ENCODE peak calls at places on chromosomes 13 and 19, in six cellular contexts. L, O, S, D, T and G are unnamed samples.

GRCh38 chr19:1567116-1567847 is 843 bp downstream of the MEX3D start:
- DNase-seq in L (no peak), O (peak; percentile 76), S (no peak), D (no peak), T (no peak), G (peak; percentile 49)

GRCh38 chr13:101942038-101942437 is 459.8 kb downstream of the FGF14 start:
- DNase-seq in L (no peak), O (peak; percentile 16), S (no peak), D (no peak), T (peak; percentile 36), G (no peak)

GRCh38 chr13:39394811-39395685 is 207.9 kb downstream of the LHFPL6 start:
- DNase-seq in L (no peak), O (no peak), S (peak; percentile 20), D (no peak), T (no peak), G (peak; percentile 28)

GRCh38 chr19:35205733-35206323 is 22.7 kb downstream of the FAM187B start:
- DNase-seq in L (no peak), O (no peak), S (no peak), D (no peak), T (no peak), G (no peak)

GRCh38 chr13:26529441-26529840 is 28.0 kb upstream of the WASF3 start:
- DNase-seq in L (no peak), O (peak; percentile 79), S (peak; percentile 56), D (no peak), T (peak; percentile 30), G (peak; percentile 52)

GRCh38 chr13:51797664-51798488 is 6.1 kb downstream of the DHRS12 start:
- DNase-seq in L (peak; percentile 56), O (peak; percentile 32), S (peak; percentile 58), D (peak; percentile 41), T (peak; percentile 23), G (peak; percentile 46)

GRCh38 chr19:48477696-48478338 is 8.6 kb downstream of the CYTH2 start:
- DNase-seq in L (no peak), O (no peak), S (no peak), D (no peak), T (no peak), G (no peak)

GRCh38 chr13:97659602-97660001 is 225.6 kb downstream of the RAP2A start:
- DNase-seq in L (no peak), O (peak; percentile 29), S (peak; percentile 42), D (no peak), T (no peak), G (no peak)

GRCh38 chr13:110685305-110685704 is 20.6 kb downstream of the CARS2 start:
- DNase-seq in L (no peak), O (no peak), S (no peak), D (no peak), T (no peak), G (no peak)

GRCh38 chr19:46813570-46814358 is 25.4 kb upstream of the SLC1A5 start:
- DNase-seq in L (no peak), O (peak; percentile 48), S (peak; percentile 61), D (no peak), T (no peak), G (peak; percentile 76)

GRCh38 chr19:55305491-55305890 is 19.6 kb downstream of the TMEM150B start:
- DNase-seq in L (peak; percentile 57), O (peak; percentile 58), S (peak; percentile 74), D (peak; percentile 16), T (no peak), G (no peak)

GRCh38 chr19:47097396-47098217 is 16.0 kb downstream of the ZC3H4 start:
- DNase-seq in L (no peak), O (no peak), S (no peak), D (no peak), T (no peak), G (peak; percentile 60)

GRCh38 chr19:49844138-49844740 is 6.7 kb upstream of the PTOV1 start:
- DNase-seq in L (no peak), O (no peak), S (no peak), D (no peak), T (no peak), G (no peak)

GRCh38 chr19:15812059-15812722 is 3.3 kb downstream of the OR10H1 start:
- DNase-seq in L (no peak), O (no peak), S (peak; percentile 5), D (peak; percentile 24), T (no peak), G (no peak)

GRCh38 chr19:19004144-19004543 is 29.2 kb downstream of the SUGP2 start:
- DNase-seq in L (no peak), O (no peak), S (no peak), D (no peak), T (no peak), G (no peak)

GRCh38 chr19:18594096-18594823 is 5.7 kb downstream of the REX1BD start:
- DNase-seq in L (peak; percentile 73), O (peak; percentile 95), S (peak; percentile 85), D (peak; percentile 53), T (no peak), G (peak; percentile 78)

GRCh38 chr13:43911283-43911682 is 31.6 kb downstream of the LACC1 start:
- DNase-seq in L (no peak), O (no peak), S (no peak), D (no peak), T (no peak), G (no peak)

GRCh38 chr13:39037410-39037879 is 444 bp downstream of the PROSER1 start:
- DNase-seq in L (no peak), O (no peak), S (no peak), D (no peak), T (no peak), G (no peak)

GRCh38 chr19:38869160-38869835 is 8.8 kb downstream of the RINL start:
- DNase-seq in L (no peak), O (no peak), S (no peak), D (no peak), T (no peak), G (peak; percentile 37)

GRCh38 chr19:18174983-18175382 is 1.4 kb downstream of the IFI30 start:
- DNase-seq in L (no peak), O (no peak), S (no peak), D (no peak), T (no peak), G (no peak)

GRCh38 chr19:33505823-33506222 is 15.8 kb downstream of the PEPD start:
- DNase-seq in L (no peak), O (no peak), S (no peak), D (no peak), T (no peak), G (no peak)

GRCh38 chr13:101919541-101920306 is 467.2 kb downstream of the ITGBL1 start:
- DNase-seq in L (no peak), O (peak; percentile 55), S (no peak), D (no peak), T (no peak), G (peak; percentile 39)

GRCh38 chr13:112761701-112762689 is 72.2 kb downstream of the ATP11A start:
- DNase-seq in L (no peak), O (no peak), S (no peak), D (no peak), T (no peak), G (peak; percentile 56)

GRCh38 chr13:46124531-46124966 is 19.7 kb upstream of the CPB2 start:
- DNase-seq in L (no peak), O (no peak), S (peak; percentile 6), D (no peak), T (no peak), G (no peak)

GRCh38 chr19:47675271-47675670 is 38.0 kb upstream of the EHD2 start:
- DNase-seq in L (no peak), O (no peak), S (no peak), D (no peak), T (no peak), G (no peak)

GRCh38 chr13:70964124-70964523 is 855.9 kb upstream of the KLHL1 start:
- DNase-seq in L (no peak), O (no peak), S (no peak), D (no peak), T (no peak), G (no peak)

GRCh38 chr19:28387507-28387906 is 825.4 kb downstream of the UQCRFS1 start:
- DNase-seq in L (no peak), O (no peak), S (no peak), D (no peak), T (no peak), G (no peak)

GRCh38 chr13:98141938-98142426 is 912 bp upstream of the FARP1 start:
- DNase-seq in L (no peak), O (no peak), S (peak; percentile 83), D (no peak), T (no peak), G (peak; percentile 39)

GRCh38 chr19:42683917-42684513 is 56.3 kb downstream of the PSG3 start:
- DNase-seq in L (no peak), O (peak; percentile 43), S (peak; percentile 34), D (no peak), T (peak; percentile 36), G (no peak)

GRCh38 chr19:41595258-41595889 is 19.4 kb downstream of the CEACAM21 start:
- DNase-seq in L (peak; percentile 58), O (peak; percentile 66), S (peak; percentile 73), D (peak; percentile 43), T (no peak), G (peak; percentile 53)

GRCh38 chr19:33502521-33502920 is 19.1 kb downstream of the PEPD start:
- DNase-seq in L (no peak), O (no peak), S (no peak), D (no peak), T (no peak), G (no peak)

GRCh38 chr19:7917292-7918061 is 2.7 kb upstream of the SNAPC2 start:
- DNase-seq in L (peak; percentile 65), O (peak; percentile 76), S (peak; percentile 63), D (no peak), T (no peak), G (no peak)

GRCh38 chr13:33185853-33186252 is 99.7 kb downstream of the STARD13 start:
- DNase-seq in L (no peak), O (no peak), S (no peak), D (no peak), T (no peak), G (no peak)

GRCh38 chr13:43766766-43767165 is 20.0 kb downstream of the ENOX1 start:
- DNase-seq in L (no peak), O (no peak), S (no peak), D (no peak), T (no peak), G (peak; percentile 39)

GRCh38 chr13:94640676-94641075 is 39.0 kb downstream of the GPR180 start:
- DNase-seq in L (no peak), O (no peak), S (no peak), D (no peak), T (no peak), G (no peak)

GRCh38 chr19:2043864-2044708 is 7.0 kb downstream of the MKNK2 start:
- DNase-seq in L (no peak), O (no peak), S (peak; percentile 17), D (no peak), T (no peak), G (no peak)

GRCh38 chr19:40512473-40513344 is 45.9 kb downstream of the SPTBN4 start:
- DNase-seq in L (no peak), O (peak; percentile 70), S (peak; percentile 32), D (no peak), T (no peak), G (no peak)

GRCh38 chr13:74015137-74015536 is 119.1 kb downstream of the KLF12 start:
- DNase-seq in L (no peak), O (no peak), S (no peak), D (no peak), T (no peak), G (no peak)

GRCh38 chr19:41753936-41754529 is 1.3 kb upstream of the CEACAM6 start:
- DNase-seq in L (peak; percentile 67), O (peak; percentile 23), S (peak; percentile 51), D (peak; percentile 64), T (no peak), G (no peak)